ENCODE peak calls at places on chromosome 21, in eight cellular contexts. H is ovary, K is fibroblast of lung, A is cardiac muscle cell, Y is endodermal cell, T is GM12865, R is heart right ventricle, G is endothelial cell. Q is an unnamed sample.

GRCh38 chr21:31351438-31351837 is 7.4 kb upstream of the TIAM1 start:
- DNase-seq in H (no peak), K (peak), A (no peak), Y (no peak), T (no peak), R (no peak), G (no peak), Q (peak)

GRCh38 chr21:31072486-31072885 is 34.2 kb upstream of the KRTAP19-8 start:
- DNase-seq in H (no peak), K (no peak), A (no peak), Y (no peak), T (no peak), R (no peak), G (no peak), Q (no peak)

GRCh38 chr21:43653626-43654025 is 5.7 kb downstream of the HSF2BP start:
- DNase-seq in H (no peak), K (no peak), A (no peak), Y (no peak), T (no peak), R (no peak), G (no peak), Q (no peak)

GRCh38 chr21:25092441-25093011 is 514.8 kb downstream of the MRPL39 start:
- DNase-seq in H (no peak), K (no peak), A (no peak), Y (no peak), T (no peak), R (no peak), G (no peak), Q (no peak)

GRCh38 chr21:36160850-36161178 is 4.2 kb downstream of the DOP1B start:
- DNase-seq in H (no peak), K (no peak), A (no peak), Y (no peak), T (no peak), R (no peak), G (no peak), Q (no peak)

GRCh38 chr21:44527156-44527982 is 12.6 kb downstream of the KRTAP10-1 start:
- DNase-seq in H (no peak), K (no peak), A (no peak), Y (no peak), T (no peak), R (no peak), G (no peak), Q (no peak)

GRCh38 chr21:36097427-36098230 is 27.8 kb downstream of the CBR1 start:
- DNase-seq in H (no peak), K (peak), A (no peak), Y (no peak), T (peak), R (no peak), G (no peak), Q (peak)

GRCh38 chr21:39681845-39682244 is 63.1 kb upstream of the IGSF5 start:
- DNase-seq in H (no peak), K (peak), A (no peak), Y (no peak), T (no peak), R (no peak), G (no peak), Q (peak)

GRCh38 chr21:43341349-43342163 is 85.4 kb downstream of the SIK1 start:
- DNase-seq in H (no peak), K (peak), A (no peak), Y (no peak), T (no peak), R (no peak), G (no peak), Q (peak)

GRCh38 chr21:18677632-18678031 is 274.0 kb upstream of the TMPRSS15 start:
- DNase-seq in H (no peak), K (no peak), A (no peak), Y (no peak), T (no peak), R (no peak), G (no peak), Q (no peak)

DNA sequence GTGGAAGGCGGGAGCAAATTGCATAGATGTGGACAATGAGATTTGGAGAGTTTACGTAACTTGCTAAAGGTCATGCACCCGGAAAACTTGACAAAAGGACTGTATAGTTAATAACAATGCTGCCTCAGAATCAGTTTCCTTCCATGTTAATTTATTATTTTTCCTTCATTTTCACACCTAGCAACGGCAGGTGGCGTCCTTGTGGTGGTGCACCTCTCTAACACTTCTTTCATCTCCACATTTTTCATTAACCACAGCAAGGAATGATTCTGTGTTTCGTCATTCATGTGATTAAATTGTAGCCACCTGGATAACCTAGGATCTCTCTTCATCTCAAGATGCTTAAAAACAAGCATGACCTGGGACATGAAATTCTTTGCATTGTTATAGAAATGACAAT is 2133.0 kb downstream of the NCAM2 start:
- DNase-seq in H (no peak), K (no peak), A (peak), Y (no peak), T (no peak), R (no peak), G (no peak), Q (no peak)
- TF ChIP-seq CTCF in H (no peak), K (no peak), A (no peak), Y (peak), T (no peak), R (no peak), G (no peak), Q (peak)

GRCh38 chr21:41916888-41917433 is 36.9 kb downstream of the C2CD2 start:
- DNase-seq in H (no peak), K (no peak), A (no peak), Y (no peak), T (no peak), R (no peak), G (no peak), Q (no peak)
- TF ChIP-seq CTCF in H (no peak), K (no peak), A (no peak), Y (no peak), T (no peak), R (no peak), G (no peak), Q (no peak)

GRCh38 chr21:45640888-45641479 is 2.5 kb upstream of the PCBP3 start:
- DNase-seq in H (peak), K (peak), A (peak), Y (peak), T (peak), R (peak), G (peak), Q (peak)
- TF ChIP-seq CTCF in H (no peak), K (no peak), A (peak), Y (peak), T (peak), R (no peak), G (no peak), Q (peak)

DNA sequence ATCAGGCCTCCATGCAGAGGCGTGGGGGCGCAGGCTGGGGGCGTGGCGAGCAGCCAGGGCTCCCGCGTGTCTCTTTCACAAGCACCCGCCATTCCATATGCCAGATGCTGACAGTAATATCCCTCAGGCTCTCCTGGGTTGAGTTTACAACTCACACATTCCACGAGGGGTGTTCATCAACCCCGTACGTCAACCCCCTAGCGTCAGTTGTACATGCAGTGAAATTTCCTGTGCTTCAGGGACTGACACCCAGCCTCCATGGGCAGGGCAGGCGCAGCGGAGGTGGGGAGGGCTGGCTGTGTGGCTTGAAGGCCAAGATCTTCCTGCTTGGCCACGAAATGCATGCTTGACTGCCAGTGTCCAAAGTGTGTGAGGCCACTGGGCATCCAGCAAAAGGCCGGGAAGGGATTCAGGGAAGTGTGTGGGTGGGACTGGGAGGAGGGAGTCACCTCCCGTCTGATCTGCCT is 33.6 kb downstream of the CLIC6 start:
- DNase-seq in H (no peak), K (peak), A (no peak), Y (peak), T (no peak), R (peak), G (no peak), Q (peak)
- TF ChIP-seq CTCF in H (no peak), K (no peak), A (no peak), Y (no peak), T (no peak), R (no peak), G (no peak), Q (no peak)

Q was measured in choroid plexus epithelial cell.